ENCODE peak calls at places on chromosomes 13 and 19, in four cellular contexts. One of them, this sample, is unnamed.

GRCh38 chr13:78604782-78605611 is 1.6 kb upstream of the POU4F1 start:
- DNase-seq in cardiac muscle cell: no peak
- DNase-seq in tibial artery: no peak
- DNase-seq in psoas muscle: no peak
- DNase-seq in this sample: no peak

GRCh38 chr19:8485561-8486371 is 16.7 kb downstream of the PRAM1 start:
- DNase-seq in cardiac muscle cell: no peak
- DNase-seq in tibial artery: no peak
- DNase-seq in psoas muscle: no peak
- DNase-seq in this sample: no peak

GRCh38 chr13:40665061-40665753 is 1.2 kb downstream of the FOXO1 start:
- DNase-seq in cardiac muscle cell: no peak
- DNase-seq in tibial artery: peak
- DNase-seq in psoas muscle: peak
- DNase-seq in this sample: peak

GRCh38 chr13:45683701-45684100 is 18.4 kb upstream of the CBY2 start:
- DNase-seq in cardiac muscle cell: no peak
- DNase-seq in tibial artery: no peak
- DNase-seq in psoas muscle: no peak
- DNase-seq in this sample: no peak

GRCh38 chr13:82772802-82773201 is 1109.5 kb downstream of the SLITRK1 start:
- DNase-seq in cardiac muscle cell: peak
- DNase-seq in tibial artery: no peak
- DNase-seq in psoas muscle: no peak
- DNase-seq in this sample: no peak

GRCh38 chr13:36718686-36719085 is 44.9 kb downstream of the SERTM1 start:
- DNase-seq in cardiac muscle cell: peak
- DNase-seq in tibial artery: no peak
- DNase-seq in psoas muscle: no peak
- DNase-seq in this sample: no peak

GRCh38 chr13:41384749-41385503 is 72.4 kb upstream of the RGCC start:
- DNase-seq in cardiac muscle cell: peak
- DNase-seq in tibial artery: no peak
- DNase-seq in psoas muscle: no peak
- DNase-seq in this sample: no peak

GRCh38 chr13:31867709-31868108 is 128.4 kb downstream of the RXFP2 start:
- DNase-seq in cardiac muscle cell: no peak
- DNase-seq in tibial artery: no peak
- DNase-seq in psoas muscle: no peak
- DNase-seq in this sample: no peak

GRCh38 chr19:16013851-16014840 is 62.1 kb upstream of the TPM4 start:
- DNase-seq in cardiac muscle cell: no peak
- DNase-seq in tibial artery: peak
- DNase-seq in psoas muscle: no peak
- DNase-seq in this sample: no peak

GRCh38 chr13:29861694-29862110 is 11.3 kb upstream of the UBL3 start:
- DNase-seq in cardiac muscle cell: no peak
- DNase-seq in tibial artery: no peak
- DNase-seq in psoas muscle: no peak
- DNase-seq in this sample: no peak

GRCh38 chr13:100946588-100946987 is 272.0 kb upstream of the TMTC4 start:
- DNase-seq in cardiac muscle cell: no peak
- DNase-seq in tibial artery: no peak
- DNase-seq in psoas muscle: no peak
- DNase-seq in this sample: no peak

GRCh38 chr13:110757296-110757695 is 43.8 kb downstream of the ING1 start:
- DNase-seq in cardiac muscle cell: no peak
- DNase-seq in tibial artery: no peak
- DNase-seq in psoas muscle: no peak
- DNase-seq in this sample: no peak

GRCh38 chr19:21585491-21585890 is 80.1 kb downstream of the ZNF429 start:
- DNase-seq in cardiac muscle cell: no peak
- DNase-seq in tibial artery: no peak
- DNase-seq in psoas muscle: no peak
- DNase-seq in this sample: no peak

GRCh38 chr13:28327761-28328607 is 166.9 kb downstream of the FLT1 start:
- DNase-seq in cardiac muscle cell: no peak
- DNase-seq in tibial artery: no peak
- DNase-seq in psoas muscle: no peak
- DNase-seq in this sample: no peak

GRCh38 chr13:106259928-106260327 is 275.5 kb downstream of the EFNB2 start:
- DNase-seq in cardiac muscle cell: no peak
- DNase-seq in tibial artery: no peak
- DNase-seq in psoas muscle: no peak
- DNase-seq in this sample: no peak

GRCh38 chr19:2381151-2381822 is 21.2 kb downstream of the TMPRSS9 start:
- DNase-seq in cardiac muscle cell: peak
- DNase-seq in tibial artery: no peak
- DNase-seq in psoas muscle: no peak
- DNase-seq in this sample: peak

GRCh38 chr13:42970824-42971669 is 21.0 kb downstream of the EPSTI1 start:
- DNase-seq in cardiac muscle cell: peak
- DNase-seq in tibial artery: no peak
- DNase-seq in psoas muscle: no peak
- DNase-seq in this sample: peak

DNA sequence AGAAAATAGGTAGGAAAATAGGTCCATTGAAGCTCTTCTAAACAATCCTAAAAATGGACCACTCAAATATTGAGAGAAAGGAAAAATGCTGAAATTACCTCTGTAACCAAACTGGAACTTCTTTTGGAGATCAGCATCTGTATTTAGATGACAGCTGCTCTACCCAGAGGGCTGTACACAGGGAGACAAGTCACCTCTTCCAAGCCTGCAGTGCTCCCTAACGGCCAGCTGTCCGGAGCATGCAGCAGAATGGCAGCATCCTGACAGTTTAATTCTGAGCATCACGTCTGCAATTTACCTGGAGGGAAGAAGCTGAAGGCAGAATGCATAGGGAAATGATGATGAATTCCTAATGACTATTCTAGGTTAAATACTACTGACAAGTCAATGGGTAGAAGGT is 62.8 kb upstream of the DIAPH3 start:
- DNase-seq in cardiac muscle cell: peak
- DNase-seq in tibial artery: no peak
- DNase-seq in psoas muscle: no peak
- DNase-seq in this sample: no peak
- TF ChIP-seq CTCF in cardiac muscle cell: peak
- TF ChIP-seq CTCF in tibial artery: no peak
- TF ChIP-seq CTCF in psoas muscle: no peak
- TF ChIP-seq CTCF in this sample: peak

GRCh38 chr13:80338781-80339577 is 1.9 kb downstream of the SPRY2 start:
- DNase-seq in cardiac muscle cell: peak
- DNase-seq in tibial artery: peak
- DNase-seq in psoas muscle: peak
- DNase-seq in this sample: peak
- TF ChIP-seq CTCF in cardiac muscle cell: peak
- TF ChIP-seq CTCF in tibial artery: peak
- TF ChIP-seq CTCF in psoas muscle: peak
- TF ChIP-seq CTCF in this sample: peak

GRCh38 chr19:7366701-7367420 is 18.1 kb downstream of the ARHGEF18 start:
- DNase-seq in cardiac muscle cell: peak
- DNase-seq in tibial artery: no peak
- DNase-seq in psoas muscle: no peak
- DNase-seq in this sample: no peak
- TF ChIP-seq CTCF in cardiac muscle cell: peak
- TF ChIP-seq CTCF in tibial artery: peak
- TF ChIP-seq CTCF in psoas muscle: peak
- TF ChIP-seq CTCF in this sample: peak

DNA sequence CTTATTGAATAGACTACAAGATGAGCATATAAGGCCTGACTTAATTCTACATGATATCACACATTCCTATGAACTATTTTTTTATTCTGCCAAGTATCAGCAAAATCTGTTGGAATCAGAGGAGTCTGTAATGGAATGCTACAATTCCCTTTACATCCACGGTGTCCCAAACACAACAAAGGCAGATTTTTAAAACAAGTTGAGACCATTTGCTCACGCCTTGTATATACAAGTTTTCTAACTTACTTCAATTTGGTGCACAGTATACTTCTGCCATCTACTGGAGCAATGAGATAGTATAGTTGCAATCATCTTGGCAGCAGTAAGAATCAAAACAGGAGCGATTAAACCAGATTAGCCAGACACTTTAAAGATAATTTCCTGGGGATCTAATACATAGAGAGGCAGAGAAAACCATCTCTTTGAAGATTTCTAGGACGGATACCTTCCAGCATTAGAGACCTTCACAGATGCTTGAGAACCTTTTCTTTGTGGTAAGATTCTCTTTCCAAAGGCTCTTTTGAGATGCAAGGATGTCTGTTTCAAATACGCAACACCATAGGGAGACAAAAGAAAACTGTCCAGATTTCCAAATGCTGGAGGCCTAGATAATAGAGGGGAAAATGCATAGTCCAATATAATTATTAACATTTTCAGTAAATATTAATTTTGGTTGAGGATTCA is 302.0 kb upstream of the MIR17HG start:
- DNase-seq in cardiac muscle cell: peak
- DNase-seq in tibial artery: no peak
- DNase-seq in psoas muscle: no peak
- DNase-seq in this sample: no peak
- TF ChIP-seq CTCF in cardiac muscle cell: peak
- TF ChIP-seq CTCF in tibial artery: no peak
- TF ChIP-seq CTCF in psoas muscle: no peak
- TF ChIP-seq CTCF in this sample: peak

GRCh38 chr13:80871481-80871880 is 530.6 kb upstream of the SPRY2 start:
- DNase-seq in cardiac muscle cell: peak
- DNase-seq in tibial artery: no peak
- DNase-seq in psoas muscle: no peak
- DNase-seq in this sample: no peak
- TF ChIP-seq CTCF in cardiac muscle cell: no peak
- TF ChIP-seq CTCF in tibial artery: no peak
- TF ChIP-seq CTCF in psoas muscle: no peak
- TF ChIP-seq CTCF in this sample: no peak

GRCh38 chr13:104571161-104571889 is 1505.1 kb upstream of the SLC10A2 start:
- DNase-seq in cardiac muscle cell: peak
- DNase-seq in tibial artery: peak
- DNase-seq in psoas muscle: peak
- DNase-seq in this sample: peak

GRCh38 chr13:104571890-104572229 is 1505.6 kb upstream of the SLC10A2 start:
- DNase-seq in cardiac muscle cell: no peak
- DNase-seq in tibial artery: no peak
- DNase-seq in psoas muscle: no peak
- DNase-seq in this sample: no peak

GRCh38 chr13:104567114-104567513 is 1500.9 kb upstream of the SLC10A2 start:
- DNase-seq in cardiac muscle cell: no peak
- DNase-seq in tibial artery: no peak
- DNase-seq in psoas muscle: no peak
- DNase-seq in this sample: no peak

DNA sequence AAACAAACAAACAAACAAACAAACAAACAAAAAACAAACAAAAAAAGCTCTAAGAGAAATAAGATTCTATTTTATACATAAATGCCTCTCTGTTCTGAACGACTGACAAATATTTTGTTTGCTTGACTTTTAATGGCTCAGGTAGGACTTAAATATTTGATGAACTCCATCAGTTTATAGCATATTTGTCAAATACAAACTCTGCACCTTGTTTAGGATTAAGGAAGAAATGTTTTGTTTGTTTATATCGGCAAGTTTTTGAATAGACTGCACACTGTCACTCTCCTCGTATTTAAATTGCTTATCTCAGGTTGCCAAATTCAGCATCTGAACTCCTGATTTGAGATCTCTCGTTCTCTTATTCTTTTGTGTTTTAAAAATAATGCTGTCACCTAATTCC is 1499.7 kb upstream of the SLC10A2 start:
- DNase-seq in cardiac muscle cell: no peak
- DNase-seq in tibial artery: no peak
- DNase-seq in psoas muscle: no peak
- DNase-seq in this sample: no peak
- TF ChIP-seq CTCF in cardiac muscle cell: no peak
- TF ChIP-seq CTCF in tibial artery: no peak
- TF ChIP-seq CTCF in psoas muscle: no peak
- TF ChIP-seq CTCF in this sample: no peak

GRCh38 chr19:29259153-29259552 is 46.2 kb upstream of the UQCRFS1 start:
- DNase-seq in cardiac muscle cell: no peak
- DNase-seq in tibial artery: no peak
- DNase-seq in psoas muscle: no peak
- DNase-seq in this sample: no peak
- TF ChIP-seq CTCF in cardiac muscle cell: peak
- TF ChIP-seq CTCF in tibial artery: no peak
- TF ChIP-seq CTCF in psoas muscle: peak
- TF ChIP-seq CTCF in this sample: peak

DNA sequence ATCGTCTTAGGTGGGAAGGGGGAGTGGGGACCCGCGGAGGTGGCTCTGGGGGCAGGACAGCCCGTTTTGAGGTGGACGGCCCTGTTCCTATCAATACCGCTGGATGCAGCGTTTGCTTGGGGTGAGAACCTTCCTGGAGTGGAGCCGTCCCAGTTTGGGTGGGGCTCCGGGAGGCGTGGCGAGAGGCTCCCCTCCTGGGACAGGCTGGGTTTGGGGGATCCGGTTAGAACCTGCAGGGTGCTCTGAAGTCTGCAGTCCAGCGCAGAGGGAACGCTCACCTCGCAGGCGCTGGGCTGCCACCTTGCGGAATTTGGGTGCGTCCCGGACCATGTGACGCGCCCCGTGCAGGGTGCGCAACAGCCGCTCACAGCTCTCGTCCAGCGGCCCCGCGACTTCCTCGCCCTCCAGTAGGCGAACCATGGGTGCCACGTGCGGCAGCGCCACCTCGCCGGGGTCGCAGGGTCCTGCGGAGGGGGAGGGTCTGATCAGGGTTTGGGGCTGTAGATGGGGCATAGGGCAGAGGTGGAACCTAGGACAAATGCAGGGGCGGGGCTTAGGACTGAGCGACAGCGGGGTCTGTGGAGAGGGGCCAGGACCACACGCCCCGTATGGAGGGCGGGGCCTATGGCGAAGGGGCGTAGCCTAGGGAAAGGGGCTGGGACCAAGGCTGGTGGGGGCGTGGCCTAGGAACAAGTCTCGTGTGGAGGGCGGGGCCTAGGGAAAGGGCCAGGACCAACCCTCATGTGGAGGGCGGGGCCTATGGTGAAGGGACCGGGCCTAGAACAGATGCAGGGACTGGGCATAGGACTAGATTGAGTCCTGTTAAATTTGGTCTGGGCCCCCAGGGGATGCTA is 13.8 kb downstream of the SH2D3A start:
- DNase-seq in cardiac muscle cell: peak
- DNase-seq in tibial artery: peak
- DNase-seq in psoas muscle: peak
- DNase-seq in this sample: peak
- TF ChIP-seq CTCF in cardiac muscle cell: peak
- TF ChIP-seq CTCF in tibial artery: peak
- TF ChIP-seq CTCF in psoas muscle: peak
- TF ChIP-seq CTCF in this sample: peak

DNA sequence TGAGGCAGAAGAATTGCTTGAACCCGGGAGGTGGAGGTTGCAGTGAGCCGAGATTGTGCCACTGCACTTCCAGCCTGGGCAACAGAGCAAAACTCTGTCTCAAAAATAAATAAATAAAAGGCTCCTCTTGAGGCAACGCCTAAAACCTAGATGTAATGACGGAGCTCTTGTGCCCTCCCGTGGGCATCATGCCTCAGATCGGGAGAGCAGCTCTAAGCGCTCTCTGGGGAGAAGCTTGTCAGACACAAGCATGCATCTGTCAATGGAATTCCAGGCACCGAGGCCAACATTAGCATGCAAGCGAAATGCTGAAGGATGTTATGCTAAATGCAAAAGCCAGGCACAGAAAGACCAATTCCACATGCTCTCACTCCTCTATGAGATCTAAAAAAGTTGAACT is 45.6 kb upstream of the MRI1 start:
- DNase-seq in cardiac muscle cell: peak
- DNase-seq in tibial artery: no peak
- DNase-seq in psoas muscle: no peak
- DNase-seq in this sample: no peak
- TF ChIP-seq CTCF in cardiac muscle cell: no peak
- TF ChIP-seq CTCF in tibial artery: peak
- TF ChIP-seq CTCF in psoas muscle: no peak
- TF ChIP-seq CTCF in this sample: peak